ENCODE peak calls at places on chromosome 3, in seven cellular contexts. One of them, this sample, is unnamed.

GRCh38 chr3:99635348-99635747 is 3.0 kb upstream of the COL8A1 start:
- DNase-seq in naive thymus-derived CD8-positive, alpha-beta T cell: no peak
- DNase-seq in activated CD4-positive, alpha-beta T cell treated with anti-CD3 and anti-CD28 coated beads, Interleukin-2, amount 50 U/mL, for 1 hour: no peak
- DNase-seq in stimulated activated CD4-positive, alpha-beta T cell treated with anti-CD3 and anti-CD28 coated beads, Interleukin-2, amount 100 ng/mL, for 48 hours: no peak
- DNase-seq in Caco-2: no peak
- DNase-seq in cardiac fibroblast: no peak
- DNase-seq in aorta: no peak
- DNase-seq in this sample: no peak

GRCh38 chr3:61030469-61031035 is 220.7 kb downstream of the FHIT start:
- DNase-seq in naive thymus-derived CD8-positive, alpha-beta T cell: no peak
- DNase-seq in activated CD4-positive, alpha-beta T cell treated with anti-CD3 and anti-CD28 coated beads, Interleukin-2, amount 50 U/mL, for 1 hour: no peak
- DNase-seq in stimulated activated CD4-positive, alpha-beta T cell treated with anti-CD3 and anti-CD28 coated beads, Interleukin-2, amount 100 ng/mL, for 48 hours: no peak
- DNase-seq in Caco-2: no peak
- DNase-seq in cardiac fibroblast: no peak
- DNase-seq in aorta: no peak
- DNase-seq in this sample: no peak

GRCh38 chr3:188950832-188951489 is 220.8 kb upstream of the TPRG1 start:
- DNase-seq in naive thymus-derived CD8-positive, alpha-beta T cell: no peak
- DNase-seq in activated CD4-positive, alpha-beta T cell treated with anti-CD3 and anti-CD28 coated beads, Interleukin-2, amount 50 U/mL, for 1 hour: no peak
- DNase-seq in stimulated activated CD4-positive, alpha-beta T cell treated with anti-CD3 and anti-CD28 coated beads, Interleukin-2, amount 100 ng/mL, for 48 hours: no peak
- DNase-seq in Caco-2: peak
- DNase-seq in cardiac fibroblast: peak
- DNase-seq in aorta: peak
- DNase-seq in this sample: no peak

GRCh38 chr3:107704477-107704876 is 181.7 kb downstream of the BBX start:
- DNase-seq in naive thymus-derived CD8-positive, alpha-beta T cell: no peak
- DNase-seq in activated CD4-positive, alpha-beta T cell treated with anti-CD3 and anti-CD28 coated beads, Interleukin-2, amount 50 U/mL, for 1 hour: no peak
- DNase-seq in stimulated activated CD4-positive, alpha-beta T cell treated with anti-CD3 and anti-CD28 coated beads, Interleukin-2, amount 100 ng/mL, for 48 hours: no peak
- DNase-seq in Caco-2: no peak
- DNase-seq in cardiac fibroblast: peak
- DNase-seq in aorta: no peak
- DNase-seq in this sample: no peak

GRCh38 chr3:177294221-177294620 is 96.9 kb upstream of the TBL1XR1 start:
- DNase-seq in naive thymus-derived CD8-positive, alpha-beta T cell: no peak
- DNase-seq in activated CD4-positive, alpha-beta T cell treated with anti-CD3 and anti-CD28 coated beads, Interleukin-2, amount 50 U/mL, for 1 hour: no peak
- DNase-seq in stimulated activated CD4-positive, alpha-beta T cell treated with anti-CD3 and anti-CD28 coated beads, Interleukin-2, amount 100 ng/mL, for 48 hours: no peak
- DNase-seq in Caco-2: peak
- DNase-seq in cardiac fibroblast: peak
- DNase-seq in aorta: no peak
- DNase-seq in this sample: no peak

GRCh38 chr3:56862352-56863062 is 60.8 kb upstream of the ARHGEF3 start:
- DNase-seq in naive thymus-derived CD8-positive, alpha-beta T cell: no peak
- DNase-seq in activated CD4-positive, alpha-beta T cell treated with anti-CD3 and anti-CD28 coated beads, Interleukin-2, amount 50 U/mL, for 1 hour: no peak
- DNase-seq in stimulated activated CD4-positive, alpha-beta T cell treated with anti-CD3 and anti-CD28 coated beads, Interleukin-2, amount 100 ng/mL, for 48 hours: no peak
- DNase-seq in Caco-2: no peak
- DNase-seq in cardiac fibroblast: peak
- DNase-seq in aorta: no peak
- DNase-seq in this sample: no peak

GRCh38 chr3:107065094-107065861 is 312.0 kb upstream of the CCDC54 start:
- DNase-seq in naive thymus-derived CD8-positive, alpha-beta T cell: no peak
- DNase-seq in activated CD4-positive, alpha-beta T cell treated with anti-CD3 and anti-CD28 coated beads, Interleukin-2, amount 50 U/mL, for 1 hour: no peak
- DNase-seq in stimulated activated CD4-positive, alpha-beta T cell treated with anti-CD3 and anti-CD28 coated beads, Interleukin-2, amount 100 ng/mL, for 48 hours: no peak
- DNase-seq in Caco-2: no peak
- DNase-seq in cardiac fibroblast: peak
- DNase-seq in aorta: no peak
- DNase-seq in this sample: no peak

GRCh38 chr3:125594581-125595011 is 701 bp downstream of the OSBPL11 start:
- DNase-seq in naive thymus-derived CD8-positive, alpha-beta T cell: no peak
- DNase-seq in activated CD4-positive, alpha-beta T cell treated with anti-CD3 and anti-CD28 coated beads, Interleukin-2, amount 50 U/mL, for 1 hour: no peak
- DNase-seq in stimulated activated CD4-positive, alpha-beta T cell treated with anti-CD3 and anti-CD28 coated beads, Interleukin-2, amount 100 ng/mL, for 48 hours: peak
- DNase-seq in Caco-2: peak
- DNase-seq in cardiac fibroblast: no peak
- DNase-seq in aorta: no peak
- DNase-seq in this sample: no peak

GRCh38 chr3:5197022-5197421 is 9.5 kb downstream of the EDEM1 start:
- DNase-seq in naive thymus-derived CD8-positive, alpha-beta T cell: no peak
- DNase-seq in activated CD4-positive, alpha-beta T cell treated with anti-CD3 and anti-CD28 coated beads, Interleukin-2, amount 50 U/mL, for 1 hour: no peak
- DNase-seq in stimulated activated CD4-positive, alpha-beta T cell treated with anti-CD3 and anti-CD28 coated beads, Interleukin-2, amount 100 ng/mL, for 48 hours: no peak
- DNase-seq in Caco-2: no peak
- DNase-seq in cardiac fibroblast: peak
- DNase-seq in aorta: no peak
- DNase-seq in this sample: no peak

This sample was measured in central memory CD4-positive, alpha-beta T cell.